ENCODE peak calls at places on chromosomes 7 and 10, in six cellular contexts. P is CD8-positive, alpha-beta T cell; D is heart left ventricle; Q is neural crest cell; B is kidney; R is brain microvascular endothelial cell. L is an unnamed sample.

GRCh38 chr10:29761916-29762315 is 127.1 kb upstream of the SVIL start:
- DNase-seq in P (no peak), D (no peak), Q (no peak), B (no peak), R (no peak), L (no peak)

GRCh38 chr7:45584261-45585210 is 10.4 kb downstream of the ADCY1 start:
- DNase-seq in P (no peak), D (no peak), Q (no peak), B (peak), R (no peak), L (no peak)

GRCh38 chr7:77800158-77800557 is 1.6 kb downstream of the PHTF2 start:
- DNase-seq in P (no peak), D (no peak), Q (no peak), B (no peak), R (peak), L (no peak)

GRCh38 chr7:157818701-157819516 is 482.1 kb downstream of the DNAJB6 start:
- DNase-seq in P (no peak), D (no peak), Q (no peak), B (peak), R (no peak), L (no peak)

GRCh38 chr7:151379534-151380198 is 30.2 kb downstream of the WDR86 start:
- DNase-seq in P (no peak), D (no peak), Q (no peak), B (peak), R (no peak), L (no peak)

GRCh38 chr10:93006435-93007039 is 54.1 kb upstream of the CYP26C1 start:
- DNase-seq in P (no peak), D (no peak), Q (no peak), B (no peak), R (peak), L (no peak)

GRCh38 chr10:88122145-88122544 is 258.7 kb downstream of the PTEN start:
- DNase-seq in P (no peak), D (no peak), Q (no peak), B (no peak), R (no peak), L (no peak)

GRCh38 chr7:129952653-129953560 is at the start of gene UBE2H:
- DNase-seq in P (peak), D (peak), Q (peak), B (peak), R (peak), L (peak)

GRCh38 chr7:139620676-139621344 is 97.3 kb downstream of the CLEC2L start:
- DNase-seq in P (no peak), D (no peak), Q (peak), B (no peak), R (no peak), L (no peak)

GRCh38 chr7:3134715-3135114 is 91.0 kb upstream of the CARD11 start:
- DNase-seq in P (no peak), D (no peak), Q (no peak), B (no peak), R (peak), L (no peak)

GRCh38 chr7:119545118-119545517 is 727.9 kb upstream of the KCND2 start:
- DNase-seq in P (no peak), D (no peak), Q (no peak), B (no peak), R (peak), L (no peak)

GRCh38 chr7:78223598-78223997 is 425.0 kb downstream of the PHTF2 start:
- DNase-seq in P (no peak), D (no peak), Q (no peak), B (no peak), R (no peak), L (no peak)

GRCh38 chr10:114526497-114527238 is 122.4 kb upstream of the AFAP1L2 start:
- DNase-seq in P (peak), D (peak), Q (peak), B (peak), R (peak), L (peak)

GRCh38 chr7:57876-58275 is 134.5 kb upstream of the FAM20C start:
- DNase-seq in P (no peak), D (peak), Q (no peak), B (no peak), R (no peak), L (no peak)

GRCh38 chr10:80407836-80408197 is 534 bp upstream of the PRXL2A start:
- DNase-seq in P (no peak), D (no peak), Q (peak), B (no peak), R (no peak), L (no peak)

GRCh38 chr7:329691-330281 is 39.8 kb downstream of the FOXL3 start:
- DNase-seq in P (no peak), D (no peak), Q (no peak), B (peak), R (no peak), L (no peak)

GRCh38 chr10:33005322-33006282 is 47.6 kb upstream of the ITGB1 start:
- DNase-seq in P (no peak), D (peak), Q (peak), B (peak), R (peak), L (no peak)

GRCh38 chr7:18761046-18761445 is 265.5 kb downstream of the HDAC9 start:
- DNase-seq in P (no peak), D (no peak), Q (no peak), B (no peak), R (no peak), L (no peak)

GRCh38 chr7:108200326-108200725 is 70.2 kb upstream of the LAMB4 start:
- DNase-seq in P (no peak), D (no peak), Q (no peak), B (no peak), R (no peak), L (no peak)

GRCh38 chr10:94358480-94358879 is 4.3 kb downstream of the NOC3L start:
- DNase-seq in P (no peak), D (no peak), Q (no peak), B (no peak), R (peak), L (no peak)

GRCh38 chr7:5546626-5547025 is 123.0 kb upstream of the TNRC18 start:
- DNase-seq in P (no peak), D (peak), Q (no peak), B (no peak), R (no peak), L (no peak)

GRCh38 chr10:33010132-33011037 is 52.4 kb upstream of the ITGB1 start:
- DNase-seq in P (peak), D (no peak), Q (no peak), B (no peak), R (peak), L (no peak)

GRCh38 chr7:134856141-134856540 is 76.7 kb downstream of the CALD1 start:
- DNase-seq in P (no peak), D (no peak), Q (no peak), B (no peak), R (no peak), L (no peak)

GRCh38 chr7:19816128-19816527 is 42.7 kb upstream of the TMEM196 start:
- DNase-seq in P (no peak), D (no peak), Q (no peak), B (no peak), R (no peak), L (no peak)

GRCh38 chr7:22109761-22110160 is 164.1 kb upstream of the CDCA7L start:
- DNase-seq in P (no peak), D (no peak), Q (no peak), B (peak), R (peak), L (no peak)

GRCh38 chr10:100043796-100044195 is 34.0 kb upstream of the DNMBP start:
- DNase-seq in P (no peak), D (peak), Q (no peak), B (no peak), R (peak), L (no peak)

GRCh38 chr7:91651986-91652385 is 228.5 kb downstream of the MTERF1 start:
- DNase-seq in P (no peak), D (no peak), Q (no peak), B (no peak), R (no peak), L (no peak)

GRCh38 chr7:69823151-69823744 is 225.0 kb downstream of the AUTS2 start:
- DNase-seq in P (no peak), D (no peak), Q (no peak), B (no peak), R (no peak), L (no peak)

GRCh38 chr7:137983308-137984008 is 18.4 kb downstream of the CREB3L2 start:
- DNase-seq in P (no peak), D (peak), Q (no peak), B (no peak), R (no peak), L (no peak)

GRCh38 chr7:130441408-130441854 is 615 bp upstream of the CEP41 start:
- DNase-seq in P (no peak), D (no peak), Q (peak), B (no peak), R (no peak), L (no peak)

GRCh38 chr10:22252801-22253577 is 35.2 kb upstream of the EBLN1 start:
- DNase-seq in P (no peak), D (peak), Q (peak), B (peak), R (no peak), L (peak)

GRCh38 chr7:4406288-4407058 is 275.6 kb upstream of the FOXK1 start:
- DNase-seq in P (no peak), D (no peak), Q (no peak), B (no peak), R (no peak), L (no peak)

GRCh38 chr7:134891262-134892001 is 94.9 kb upstream of the AGBL3 start:
- DNase-seq in P (no peak), D (peak), Q (peak), B (peak), R (peak), L (no peak)

GRCh38 chr7:135710417-135711138 is 17.4 kb downstream of the SLC13A4 start:
- DNase-seq in P (no peak), D (no peak), Q (peak), B (no peak), R (no peak), L (no peak)

GRCh38 chr7:16708980-16709379 is 44.6 kb upstream of the TSPAN13 start:
- DNase-seq in P (no peak), D (no peak), Q (no peak), B (no peak), R (peak), L (no peak)

GRCh38 chr10:11609492-11610093 is 1.9 kb downstream of the USP6NL start:
- DNase-seq in P (no peak), D (no peak), Q (no peak), B (no peak), R (no peak), L (no peak)

GRCh38 chr7:148814938-148815559 is 69.0 kb downstream of the EZH2 start:
- DNase-seq in P (no peak), D (no peak), Q (no peak), B (no peak), R (no peak), L (no peak)

DNA sequence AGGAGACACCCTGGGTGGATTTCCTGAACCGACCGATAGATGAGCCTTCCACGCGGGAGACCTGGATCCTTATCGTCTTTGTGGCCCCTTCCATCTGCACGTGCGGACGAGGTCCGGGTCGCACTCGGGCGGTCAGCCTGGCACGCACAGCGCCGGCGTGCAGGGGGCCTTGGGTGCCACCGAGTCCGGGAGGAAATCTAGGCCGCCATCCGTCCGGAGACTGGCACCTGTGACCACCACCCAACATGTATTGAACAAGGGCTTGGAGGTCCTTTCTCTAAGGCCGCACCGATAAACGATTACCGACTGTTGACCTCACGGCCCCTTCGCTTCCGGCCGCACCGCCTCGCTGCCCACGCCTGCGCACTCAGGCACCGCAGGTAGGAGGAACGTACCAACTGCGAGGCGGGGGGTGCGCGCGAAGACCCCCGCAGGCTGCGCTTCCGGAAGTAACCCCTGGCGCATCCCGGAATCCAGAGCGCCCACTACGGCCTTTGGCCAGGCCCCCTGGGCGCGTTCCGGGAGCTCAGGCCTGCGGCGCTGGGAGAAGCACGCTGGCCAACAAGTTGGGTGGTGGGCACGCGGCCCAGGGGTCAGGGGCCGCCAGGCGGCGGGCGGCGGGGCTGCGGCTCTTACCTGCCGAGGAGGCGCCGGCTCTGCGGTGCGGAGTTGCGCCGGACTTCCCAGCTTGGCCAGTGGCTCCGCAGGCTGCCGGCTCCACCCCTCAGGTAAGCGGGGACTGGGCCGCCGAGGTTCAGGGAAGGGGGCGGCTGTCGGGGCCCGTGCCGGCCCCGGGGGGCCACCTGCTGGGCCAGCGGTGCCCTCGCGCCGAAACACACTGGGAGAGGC is at the start of the genes ACTR3C and LRRC61:
- DNase-seq in P (peak), D (no peak), Q (peak), B (peak), R (no peak), L (peak)
- TF ChIP-seq CTCF in P (no peak), D (no peak), Q (peak), B (no peak), R (no peak), L (no peak)

GRCh38 chr10:127649642-127650041 is 87.3 kb upstream of the FOXI2 start:
- DNase-seq in P (no peak), D (no peak), Q (peak), B (no peak), R (no peak), L (no peak)
- TF ChIP-seq CTCF in P (no peak), D (no peak), Q (peak), B (peak), R (peak), L (no peak)

GRCh38 chr7:98291717-98292116 is 10.2 kb downstream of the BRI3 start:
- DNase-seq in P (no peak), D (no peak), Q (no peak), B (no peak), R (no peak), L (no peak)
- TF ChIP-seq CTCF in P (no peak), D (no peak), Q (peak), B (no peak), R (peak), L (no peak)

GRCh38 chr7:117484988-117485655 is 5.3 kb downstream of the CFTR start:
- DNase-seq in P (no peak), D (no peak), Q (no peak), B (no peak), R (no peak), L (no peak)
- TF ChIP-seq CTCF in P (no peak), D (no peak), Q (no peak), B (no peak), R (no peak), L (no peak)

GRCh38 chr10:121628859-121629258 is 30.6 kb upstream of the FGFR2 start:
- DNase-seq in P (no peak), D (no peak), Q (no peak), B (no peak), R (no peak), L (no peak)

GRCh38 chr10:121618906-121619305 is 20.7 kb upstream of the FGFR2 start:
- DNase-seq in P (no peak), D (no peak), Q (no peak), B (no peak), R (no peak), L (no peak)

GRCh38 chr10:121627810-121628209 is 29.6 kb upstream of the FGFR2 start:
- DNase-seq in P (no peak), D (no peak), Q (no peak), B (no peak), R (no peak), L (no peak)

DNA sequence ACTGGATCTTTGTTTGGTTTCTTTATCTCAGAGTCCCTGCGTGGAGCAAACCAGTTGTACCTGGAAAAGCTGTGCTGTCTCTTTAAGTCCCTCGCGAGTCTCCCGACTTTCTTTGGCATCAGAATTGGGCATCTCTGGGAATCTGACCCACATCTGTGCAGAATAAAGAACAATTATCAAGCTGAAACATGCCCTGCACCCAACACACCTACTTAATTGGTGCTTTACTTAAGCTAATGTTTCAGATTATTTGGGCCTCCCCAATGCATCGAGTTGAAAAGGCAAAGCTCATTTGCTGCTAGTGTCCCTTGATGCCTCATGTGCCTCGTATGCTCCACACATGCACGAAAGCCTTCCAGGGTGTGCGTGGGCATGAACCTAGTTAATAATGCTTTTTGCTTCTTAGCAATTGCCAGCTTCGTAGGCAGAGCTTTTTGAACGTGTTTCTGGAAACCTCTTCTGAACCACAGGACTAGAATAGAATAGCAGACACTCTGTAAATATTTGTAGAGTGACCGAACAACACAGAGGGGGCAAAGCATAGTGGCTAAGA is 26.6 kb upstream of the FGFR2 start:
- DNase-seq in P (no peak), D (no peak), Q (no peak), B (no peak), R (no peak), L (no peak)
- TF ChIP-seq CTCF in P (no peak), D (no peak), Q (no peak), B (no peak), R (no peak), L (no peak)

GRCh38 chr10:3469639-3470020 is 297.0 kb upstream of the PITRM1 start:
- DNase-seq in P (no peak), D (no peak), Q (no peak), B (no peak), R (no peak), L (no peak)

GRCh38 chr10:3465406-3465891 is 292.9 kb upstream of the PITRM1 start:
- DNase-seq in P (no peak), D (no peak), Q (no peak), B (no peak), R (no peak), L (no peak)

GRCh38 chr10:3468919-3469638 is 296.5 kb upstream of the PITRM1 start:
- DNase-seq in P (no peak), D (peak), Q (no peak), B (no peak), R (peak), L (no peak)

GRCh38 chr10:3464760-3465405 is 292.3 kb upstream of the PITRM1 start:
- DNase-seq in P (no peak), D (no peak), Q (no peak), B (no peak), R (no peak), L (no peak)

DNA sequence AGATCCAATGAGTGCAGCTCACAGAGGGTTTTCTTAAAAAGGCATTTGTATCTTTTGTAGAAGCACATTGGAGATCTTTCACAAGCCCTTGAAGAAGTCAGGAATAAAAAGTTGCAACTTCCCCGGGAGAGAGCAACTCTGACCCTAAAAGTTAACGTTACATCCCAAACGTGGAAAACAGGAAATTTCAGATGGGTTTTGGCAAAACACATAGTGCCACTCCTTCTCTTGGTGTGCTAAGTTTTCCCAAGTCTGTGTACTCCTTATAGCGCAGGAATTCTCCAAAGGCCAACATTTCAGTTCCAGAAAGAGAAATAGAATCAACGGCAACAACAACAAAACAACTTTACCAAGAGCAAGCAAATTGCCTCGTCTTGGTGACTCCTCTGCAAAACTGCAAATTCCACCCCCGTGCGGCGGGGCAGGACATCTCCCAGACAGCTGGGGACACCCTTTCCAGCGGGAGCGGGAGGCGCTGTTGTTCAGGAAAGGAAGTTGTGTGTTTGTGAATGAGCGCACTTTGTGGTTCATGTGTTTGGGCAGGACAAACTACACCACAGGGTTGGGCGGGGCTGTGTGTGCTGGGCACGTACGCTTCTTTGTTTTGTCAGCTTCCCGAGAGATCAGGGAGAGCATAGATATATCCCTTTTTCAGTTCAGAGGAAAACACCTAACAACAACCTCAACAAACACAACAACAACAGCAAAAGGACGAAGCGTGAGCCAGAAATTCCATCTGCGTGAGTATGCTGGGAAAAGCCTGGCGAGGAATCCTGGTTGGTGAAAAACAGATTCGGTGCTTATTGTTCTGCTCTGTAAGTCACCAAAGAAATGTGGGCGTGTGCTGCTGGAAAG is 294.7 kb upstream of the PITRM1 start:
- DNase-seq in P (no peak), D (peak), Q (no peak), B (peak), R (peak), L (no peak)
- TF ChIP-seq CTCF in P (no peak), D (peak), Q (no peak), B (no peak), R (peak), L (no peak)

GRCh38 chr10:69655124-69655867 is 25.2 kb downstream of the FAM241B start:
- DNase-seq in P (no peak), D (no peak), Q (no peak), B (peak), R (no peak), L (no peak)
- TF ChIP-seq CTCF in P (no peak), D (no peak), Q (no peak), B (no peak), R (no peak), L (no peak)

GRCh38 chr7:113404245-113404644 is 285.9 kb upstream of the SMIM30 start:
- DNase-seq in P (no peak), D (no peak), Q (no peak), B (no peak), R (no peak), L (no peak)
- TF ChIP-seq CTCF in P (no peak), D (peak), Q (peak), B (peak), R (peak), L (no peak)

DNA sequence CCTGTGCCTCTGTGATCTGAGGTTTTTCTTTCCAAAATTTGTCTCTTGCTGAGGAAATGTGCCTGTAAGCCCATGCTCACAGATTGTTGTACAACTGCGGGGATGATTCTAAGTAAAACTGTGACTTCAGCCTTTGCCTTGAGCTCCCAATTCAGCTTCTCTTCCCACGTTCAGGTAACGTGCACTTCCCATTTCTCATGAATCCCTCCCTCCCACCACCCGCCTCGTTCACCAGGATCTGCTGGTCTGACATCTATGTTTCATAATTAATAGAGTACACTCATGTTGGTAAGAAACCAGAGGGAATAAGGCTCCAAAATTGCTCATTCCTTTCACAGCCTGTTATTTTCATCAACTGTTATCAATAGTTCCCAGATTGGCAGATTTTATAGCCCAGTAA is 332.6 kb upstream of the TPK1 start:
- DNase-seq in P (no peak), D (no peak), Q (no peak), B (no peak), R (no peak), L (no peak)
- TF ChIP-seq CTCF in P (no peak), D (no peak), Q (no peak), B (no peak), R (no peak), L (no peak)

GRCh38 chr7:81447351-81447952 is 322.4 kb downstream of the HGF start:
- DNase-seq in P (no peak), D (no peak), Q (no peak), B (no peak), R (peak), L (no peak)
- TF ChIP-seq CTCF in P (no peak), D (no peak), Q (peak), B (no peak), R (peak), L (no peak)